ENCODE peak calls at places on chromosome 14, in nine cellular contexts. F, J, D, O, K, A, S, R and Q are unnamed samples.

GRCh38 chr14:105425823-105426247 is 6.2 kb downstream of the MTA1 start:
- DNase-seq in A (no peak), F (no peak), S (no peak), R (no peak), K (no peak), D (no peak), O (no peak), J (no peak), Q (no peak)

GRCh38 chr14:71714225-71714624 is 218.0 kb upstream of the RGS6 start:
- DNase-seq in J (peak), O (no peak), S (no peak), K (no peak), A (peak), F (no peak), D (no peak), R (no peak), Q (no peak)

GRCh38 chr14:106417224-106418049 is 891.1 kb downstream of the TMEM121 start:
- DNase-seq in R (peak), D (no peak), A (peak), K (peak), O (peak), S (peak), J (no peak), F (no peak), Q (peak)

GRCh38 chr14:34322940-34323418 is 139.1 kb downstream of the SPTSSA start:
- DNase-seq in O (peak), K (peak), D (peak), S (peak), F (peak), R (peak), A (peak), J (peak), Q (peak)

GRCh38 chr14:64673329-64673728 is 30.9 kb upstream of the PLEKHG3 start:
- DNase-seq in J (no peak), S (no peak), K (no peak), O (no peak), A (no peak), D (no peak), F (no peak), R (no peak), Q (no peak)

GRCh38 chr14:57961793-57962075 is 95.8 kb upstream of the SLC35F4 start:
- DNase-seq in R (no peak), F (no peak), S (no peak), J (no peak), K (no peak), A (no peak), D (no peak), O (no peak), Q (no peak)

GRCh38 chr14:68979722-68980552 is 835 bp upstream of the ACTN1 start:
- DNase-seq in J (peak), F (peak), K (no peak), D (peak), S (no peak), O (no peak), A (peak), R (no peak), Q (no peak)

GRCh38 chr14:101587403-101587998 is 26.2 kb downstream of the DIO3 start:
- DNase-seq in O (no peak), J (no peak), A (no peak), K (no peak), F (no peak), D (no peak), R (no peak), S (peak), Q (no peak)

GRCh38 chr14:52079239-52079956 is 10.5 kb upstream of the NID2 start:
- DNase-seq in D (no peak), K (no peak), J (peak), S (no peak), R (no peak), F (no peak), O (no peak), A (no peak), Q (no peak)

GRCh38 chr14:74920281-74920680 is 2.8 kb downstream of the RPS6KL1 start:
- DNase-seq in S (no peak), O (no peak), A (no peak), K (no peak), D (no peak), F (no peak), R (no peak), J (no peak), Q (no peak)

GRCh38 chr14:93892923-93893549 is 34.1 kb upstream of the FAM181A start:
- DNase-seq in K (peak), A (peak), J (peak), R (peak), S (peak), F (peak), D (peak), O (peak), Q (peak)

GRCh38 chr14:20144820-20145219 is 6.2 kb downstream of the OR4N5 start:
- DNase-seq in R (no peak), K (no peak), O (no peak), D (no peak), J (no peak), A (no peak), F (no peak), S (no peak), Q (no peak)

GRCh38 chr14:32331227-32331597 is 2.1 kb downstream of the AKAP6 start:
- DNase-seq in A (no peak), D (no peak), J (no peak), O (no peak), K (no peak), R (no peak), F (no peak), S (no peak), Q (no peak)

GRCh38 chr14:102370305-102370809 is 7.6 kb downstream of the TECPR2 start:
- DNase-seq in R (no peak), J (no peak), O (no peak), K (no peak), A (peak), F (no peak), D (no peak), S (no peak), Q (no peak)

GRCh38 chr14:99462211-99462610 is 18.4 kb downstream of the SETD3 start:
- DNase-seq in R (no peak), J (no peak), S (no peak), O (no peak), F (no peak), A (no peak), D (no peak), K (no peak), Q (no peak)

GRCh38 chr14:65414961-65415589 is 2.5 kb downstream of the FUT8 start:
- DNase-seq in O (peak), J (peak), R (no peak), D (no peak), F (no peak), K (no peak), A (peak), S (no peak), Q (no peak)

GRCh38 chr14:53613404-53614253 is 343.0 kb downstream of the BMP4 start:
- DNase-seq in D (peak), S (no peak), K (no peak), F (peak), A (peak), J (peak), R (no peak), O (no peak), Q (no peak)

GRCh38 chr14:51807355-51807754 is 53.1 kb upstream of the GNG2 start:
- DNase-seq in D (no peak), S (no peak), K (no peak), J (no peak), R (no peak), O (no peak), F (no peak), A (peak), Q (no peak)

GRCh38 chr14:69008411-69008810 is 29.3 kb upstream of the ACTN1 start:
- DNase-seq in D (no peak), F (no peak), R (no peak), O (no peak), S (no peak), A (no peak), K (no peak), J (no peak), Q (no peak)

GRCh38 chr14:21107360-21107781 is 6.5 kb downstream of the TMEM253 start:
- DNase-seq in A (peak), O (no peak), S (no peak), F (no peak), J (peak), K (no peak), D (no peak), R (no peak), Q (no peak)

GRCh38 chr14:82047777-82048470 is 514.3 kb upstream of the SEL1L start:
- DNase-seq in K (no peak), O (no peak), R (no peak), F (no peak), A (no peak), S (no peak), D (no peak), J (no peak), Q (no peak)

GRCh38 chr14:42214981-42215491 is 608.4 kb downstream of the LRFN5 start:
- DNase-seq in F (no peak), O (no peak), S (no peak), K (no peak), A (peak), R (no peak), D (no peak), J (peak), Q (no peak)

GRCh38 chr14:97266653-97267052 is 469.5 kb downstream of the VRK1 start:
- DNase-seq in S (no peak), R (no peak), J (peak), D (peak), F (no peak), A (peak), K (no peak), O (no peak), Q (no peak)

GRCh38 chr14:34496007-34496678 is 34.1 kb upstream of the SPTSSA start:
- DNase-seq in K (no peak), R (no peak), F (no peak), J (no peak), D (no peak), S (no peak), A (no peak), O (no peak), Q (no peak)

GRCh38 chr14:50064993-50065392 is 51.4 kb downstream of the VCPKMT start:
- DNase-seq in F (no peak), A (peak), O (no peak), K (peak), J (no peak), S (no peak), D (no peak), R (peak), Q (peak)

GRCh38 chr14:105005929-105006830 is 14.7 kb downstream of the CDCA4 start:
- DNase-seq in F (no peak), O (no peak), D (no peak), R (no peak), K (no peak), S (no peak), A (no peak), J (no peak), Q (no peak)

GRCh38 chr14:101040538-101041442 is 137.3 kb upstream of the RTL1 start:
- DNase-seq in J (peak), R (no peak), A (no peak), S (no peak), D (no peak), F (no peak), K (no peak), O (no peak), Q (no peak)

GRCh38 chr14:34843011-34843554 is 32.1 kb downstream of the BAZ1A start:
- DNase-seq in K (no peak), R (peak), S (no peak), D (no peak), A (peak), O (no peak), F (no peak), J (peak), Q (no peak)

GRCh38 chr14:23056956-23057756 is at the start of gene CDH24:
- DNase-seq in F (no peak), A (peak), K (peak), J (peak), R (peak), D (peak), S (peak), O (peak), Q (peak)

GRCh38 chr14:105473033-105473676 is 1.5 kb upstream of the CRIP2 start:
- DNase-seq in F (peak), K (no peak), J (peak), D (no peak), R (no peak), S (no peak), A (no peak), O (no peak), Q (no peak)

GRCh38 chr14:48970995-48971394 is 615.2 kb downstream of the RPS29 start:
- DNase-seq in O (no peak), J (peak), R (no peak), A (no peak), K (no peak), D (no peak), F (no peak), S (no peak), Q (no peak)

GRCh38 chr14:75831455-75831854 is 150.3 kb downstream of the TGFB3 start:
- DNase-seq in A (peak), F (peak), S (peak), R (peak), K (peak), D (peak), J (peak), O (peak), Q (peak)